ENCODE peak calls at places on chromosomes 4 and X, in eight cellular contexts. One of them, this sample, is unnamed.

GRCh38 chr4:1542516-1543320 is 136.5 kb upstream of the NKX1-1 start:
- DNase-seq in choroid plexus epithelial cell: no peak
- DNase-seq in hypothalamus: no peak
- DNase-seq in stimulated activated CD8-positive, alpha-beta memory T cell treated with anti-CD3 and anti-CD28 coated beads, Interleukin-15, amount 100 ng/mL, for 1 hour: no peak
- DNase-seq in tibial artery: no peak
- DNase-seq in amygdala: no peak
- DNase-seq in nephron progenitor cell: no peak
- DNase-seq in NCI-H1105: no peak
- DNase-seq in this sample: no peak

GRCh38 chr4:89492476-89493110 is 185.0 kb upstream of the GPRIN3 start:
- DNase-seq in choroid plexus epithelial cell: peak; percentile 89
- DNase-seq in hypothalamus: no peak
- DNase-seq in stimulated activated CD8-positive, alpha-beta memory T cell treated with anti-CD3 and anti-CD28 coated beads, Interleukin-15, amount 100 ng/mL, for 1 hour: no peak
- DNase-seq in tibial artery: no peak
- DNase-seq in amygdala: no peak
- DNase-seq in nephron progenitor cell: no peak
- DNase-seq in NCI-H1105: no peak
- DNase-seq in this sample: peak; percentile 37

GRCh38 chr4:141711211-141711610 is 74.8 kb downstream of the IL15 start:
- DNase-seq in choroid plexus epithelial cell: peak; percentile 71
- DNase-seq in hypothalamus: no peak
- DNase-seq in stimulated activated CD8-positive, alpha-beta memory T cell treated with anti-CD3 and anti-CD28 coated beads, Interleukin-15, amount 100 ng/mL, for 1 hour: no peak
- DNase-seq in tibial artery: peak; percentile 31
- DNase-seq in amygdala: no peak
- DNase-seq in nephron progenitor cell: peak; percentile 6
- DNase-seq in NCI-H1105: no peak
- DNase-seq in this sample: no peak

GRCh38 chrX:2176733-2177132 is 324.0 kb downstream of the DHRSX start:
- DNase-seq in choroid plexus epithelial cell: no peak
- DNase-seq in hypothalamus: no peak
- DNase-seq in stimulated activated CD8-positive, alpha-beta memory T cell treated with anti-CD3 and anti-CD28 coated beads, Interleukin-15, amount 100 ng/mL, for 1 hour: no peak
- DNase-seq in tibial artery: no peak
- DNase-seq in amygdala: no peak
- DNase-seq in nephron progenitor cell: no peak
- DNase-seq in NCI-H1105: no peak
- DNase-seq in this sample: no peak

GRCh38 chr4:147336252-147336651 is 144.6 kb upstream of the EDNRA start:
- DNase-seq in choroid plexus epithelial cell: no peak
- DNase-seq in hypothalamus: no peak
- DNase-seq in stimulated activated CD8-positive, alpha-beta memory T cell treated with anti-CD3 and anti-CD28 coated beads, Interleukin-15, amount 100 ng/mL, for 1 hour: no peak
- DNase-seq in tibial artery: no peak
- DNase-seq in amygdala: no peak
- DNase-seq in nephron progenitor cell: no peak
- DNase-seq in NCI-H1105: no peak
- DNase-seq in this sample: no peak

GRCh38 chr4:94605241-94605640 is 152.5 kb upstream of the BMPR1B start:
- DNase-seq in choroid plexus epithelial cell: no peak
- DNase-seq in hypothalamus: no peak
- DNase-seq in stimulated activated CD8-positive, alpha-beta memory T cell treated with anti-CD3 and anti-CD28 coated beads, Interleukin-15, amount 100 ng/mL, for 1 hour: no peak
- DNase-seq in tibial artery: no peak
- DNase-seq in amygdala: no peak
- DNase-seq in nephron progenitor cell: no peak
- DNase-seq in NCI-H1105: no peak
- DNase-seq in this sample: no peak

GRCh38 chr4:173735055-173735454 is 205.0 kb upstream of the HAND2 start:
- DNase-seq in choroid plexus epithelial cell: no peak
- DNase-seq in hypothalamus: no peak
- DNase-seq in stimulated activated CD8-positive, alpha-beta memory T cell treated with anti-CD3 and anti-CD28 coated beads, Interleukin-15, amount 100 ng/mL, for 1 hour: no peak
- DNase-seq in tibial artery: no peak
- DNase-seq in amygdala: no peak
- DNase-seq in nephron progenitor cell: no peak
- DNase-seq in NCI-H1105: no peak
- DNase-seq in this sample: peak; percentile 28

GRCh38 chrX:120136128-120136527 is 20.4 kb upstream of the RHOXF1 start:
- DNase-seq in choroid plexus epithelial cell: no peak
- DNase-seq in hypothalamus: no peak
- DNase-seq in stimulated activated CD8-positive, alpha-beta memory T cell treated with anti-CD3 and anti-CD28 coated beads, Interleukin-15, amount 100 ng/mL, for 1 hour: no peak
- DNase-seq in tibial artery: no peak
- DNase-seq in amygdala: no peak
- DNase-seq in nephron progenitor cell: no peak
- DNase-seq in NCI-H1105: no peak
- DNase-seq in this sample: no peak

GRCh38 chr4:7200801-7201200 is 8.5 kb downstream of the SORCS2 start:
- DNase-seq in choroid plexus epithelial cell: no peak
- DNase-seq in hypothalamus: no peak
- DNase-seq in stimulated activated CD8-positive, alpha-beta memory T cell treated with anti-CD3 and anti-CD28 coated beads, Interleukin-15, amount 100 ng/mL, for 1 hour: no peak
- DNase-seq in tibial artery: peak; percentile 7
- DNase-seq in amygdala: no peak
- DNase-seq in nephron progenitor cell: no peak
- DNase-seq in NCI-H1105: no peak
- DNase-seq in this sample: no peak

GRCh38 chrX:45344597-45344996 is 143.9 kb upstream of the DIPK2B start:
- DNase-seq in choroid plexus epithelial cell: peak; percentile 18
- DNase-seq in hypothalamus: no peak
- DNase-seq in stimulated activated CD8-positive, alpha-beta memory T cell treated with anti-CD3 and anti-CD28 coated beads, Interleukin-15, amount 100 ng/mL, for 1 hour: no peak
- DNase-seq in tibial artery: no peak
- DNase-seq in amygdala: no peak
- DNase-seq in nephron progenitor cell: no peak
- DNase-seq in NCI-H1105: no peak
- DNase-seq in this sample: no peak

GRCh38 chr4:126137782-126138170 is 823.0 kb downstream of the FAT4 start:
- DNase-seq in choroid plexus epithelial cell: no peak
- DNase-seq in hypothalamus: no peak
- DNase-seq in stimulated activated CD8-positive, alpha-beta memory T cell treated with anti-CD3 and anti-CD28 coated beads, Interleukin-15, amount 100 ng/mL, for 1 hour: no peak
- DNase-seq in tibial artery: no peak
- DNase-seq in amygdala: no peak
- DNase-seq in nephron progenitor cell: no peak
- DNase-seq in NCI-H1105: no peak
- DNase-seq in this sample: no peak

GRCh38 chr4:140150886-140151699 is 2.9 kb downstream of the MAML3 start:
- DNase-seq in choroid plexus epithelial cell: peak; percentile 96
- DNase-seq in hypothalamus: peak; percentile 62
- DNase-seq in stimulated activated CD8-positive, alpha-beta memory T cell treated with anti-CD3 and anti-CD28 coated beads, Interleukin-15, amount 100 ng/mL, for 1 hour: peak; percentile 38
- DNase-seq in tibial artery: peak; percentile 91
- DNase-seq in amygdala: peak; percentile 77
- DNase-seq in nephron progenitor cell: peak; percentile 80
- DNase-seq in NCI-H1105: peak; percentile 83
- DNase-seq in this sample: peak; percentile 63

GRCh38 chr4:101218346-101218745 is 129.0 kb downstream of the PPP3CA start:
- DNase-seq in choroid plexus epithelial cell: no peak
- DNase-seq in hypothalamus: no peak
- DNase-seq in stimulated activated CD8-positive, alpha-beta memory T cell treated with anti-CD3 and anti-CD28 coated beads, Interleukin-15, amount 100 ng/mL, for 1 hour: no peak
- DNase-seq in tibial artery: no peak
- DNase-seq in amygdala: no peak
- DNase-seq in nephron progenitor cell: no peak
- DNase-seq in NCI-H1105: no peak
- DNase-seq in this sample: no peak

GRCh38 chr4:84920591-84920990 is 45.9 kb downstream of the WDFY3 start:
- DNase-seq in choroid plexus epithelial cell: peak; percentile 64
- DNase-seq in hypothalamus: no peak
- DNase-seq in stimulated activated CD8-positive, alpha-beta memory T cell treated with anti-CD3 and anti-CD28 coated beads, Interleukin-15, amount 100 ng/mL, for 1 hour: no peak
- DNase-seq in tibial artery: peak; percentile 28
- DNase-seq in amygdala: no peak
- DNase-seq in nephron progenitor cell: no peak
- DNase-seq in NCI-H1105: no peak
- DNase-seq in this sample: peak; percentile 55

GRCh38 chrX:38965883-38966282 is 164.6 kb downstream of the MID1IP1 start:
- DNase-seq in choroid plexus epithelial cell: no peak
- DNase-seq in hypothalamus: no peak
- DNase-seq in stimulated activated CD8-positive, alpha-beta memory T cell treated with anti-CD3 and anti-CD28 coated beads, Interleukin-15, amount 100 ng/mL, for 1 hour: no peak
- DNase-seq in tibial artery: no peak
- DNase-seq in amygdala: peak; percentile 0
- DNase-seq in nephron progenitor cell: no peak
- DNase-seq in NCI-H1105: no peak
- DNase-seq in this sample: no peak

GRCh38 chr4:75985116-75985515 is 5.6 kb downstream of the SDAD1 start:
- DNase-seq in choroid plexus epithelial cell: peak; percentile 70
- DNase-seq in hypothalamus: no peak
- DNase-seq in stimulated activated CD8-positive, alpha-beta memory T cell treated with anti-CD3 and anti-CD28 coated beads, Interleukin-15, amount 100 ng/mL, for 1 hour: no peak
- DNase-seq in tibial artery: no peak
- DNase-seq in amygdala: no peak
- DNase-seq in nephron progenitor cell: no peak
- DNase-seq in NCI-H1105: no peak
- DNase-seq in this sample: peak; percentile 80

GRCh38 chr4:170047774-170048354 is 21.7 kb upstream of the MFAP3L start:
- DNase-seq in choroid plexus epithelial cell: peak; percentile 87
- DNase-seq in hypothalamus: peak; percentile 1
- DNase-seq in stimulated activated CD8-positive, alpha-beta memory T cell treated with anti-CD3 and anti-CD28 coated beads, Interleukin-15, amount 100 ng/mL, for 1 hour: peak; percentile 35
- DNase-seq in tibial artery: peak; percentile 33
- DNase-seq in amygdala: peak; percentile 19
- DNase-seq in nephron progenitor cell: peak; percentile 59
- DNase-seq in NCI-H1105: peak; percentile 32
- DNase-seq in this sample: no peak

GRCh38 chr4:173752610-173753009 is 222.6 kb upstream of the HAND2 start:
- DNase-seq in choroid plexus epithelial cell: peak; percentile 9
- DNase-seq in hypothalamus: no peak
- DNase-seq in stimulated activated CD8-positive, alpha-beta memory T cell treated with anti-CD3 and anti-CD28 coated beads, Interleukin-15, amount 100 ng/mL, for 1 hour: no peak
- DNase-seq in tibial artery: no peak
- DNase-seq in amygdala: no peak
- DNase-seq in nephron progenitor cell: peak; percentile 61
- DNase-seq in NCI-H1105: no peak
- DNase-seq in this sample: no peak

GRCh38 chr4:89994176-89994873 is 99.7 kb downstream of the MMRN1 start:
- DNase-seq in choroid plexus epithelial cell: no peak
- DNase-seq in hypothalamus: no peak
- DNase-seq in stimulated activated CD8-positive, alpha-beta memory T cell treated with anti-CD3 and anti-CD28 coated beads, Interleukin-15, amount 100 ng/mL, for 1 hour: no peak
- DNase-seq in tibial artery: no peak
- DNase-seq in amygdala: no peak
- DNase-seq in nephron progenitor cell: no peak
- DNase-seq in NCI-H1105: no peak
- DNase-seq in this sample: peak; percentile 12

GRCh38 chrX:2572740-2573139 is 72.0 kb upstream of the DHRSX start:
- DNase-seq in choroid plexus epithelial cell: peak; percentile 80
- DNase-seq in hypothalamus: no peak
- DNase-seq in stimulated activated CD8-positive, alpha-beta memory T cell treated with anti-CD3 and anti-CD28 coated beads, Interleukin-15, amount 100 ng/mL, for 1 hour: no peak
- DNase-seq in tibial artery: no peak
- DNase-seq in amygdala: no peak
- DNase-seq in nephron progenitor cell: no peak
- DNase-seq in NCI-H1105: no peak
- DNase-seq in this sample: peak; percentile 39

GRCh38 chr4:82017680-82018079 is 356.1 kb downstream of the HNRNPD start:
- DNase-seq in choroid plexus epithelial cell: peak; percentile 19
- DNase-seq in hypothalamus: no peak
- DNase-seq in stimulated activated CD8-positive, alpha-beta memory T cell treated with anti-CD3 and anti-CD28 coated beads, Interleukin-15, amount 100 ng/mL, for 1 hour: no peak
- DNase-seq in tibial artery: no peak
- DNase-seq in amygdala: no peak
- DNase-seq in nephron progenitor cell: peak; percentile 42
- DNase-seq in NCI-H1105: no peak
- DNase-seq in this sample: no peak

GRCh38 chr4:101321481-101322042 is 25.8 kb downstream of the PPP3CA start:
- DNase-seq in choroid plexus epithelial cell: no peak
- DNase-seq in hypothalamus: no peak
- DNase-seq in stimulated activated CD8-positive, alpha-beta memory T cell treated with anti-CD3 and anti-CD28 coated beads, Interleukin-15, amount 100 ng/mL, for 1 hour: no peak
- DNase-seq in tibial artery: no peak
- DNase-seq in amygdala: no peak
- DNase-seq in nephron progenitor cell: no peak
- DNase-seq in NCI-H1105: no peak
- DNase-seq in this sample: no peak

GRCh38 chr4:119725688-119726330 is 97.2 kb upstream of the PDE5A start:
- DNase-seq in choroid plexus epithelial cell: peak; percentile 33
- DNase-seq in hypothalamus: no peak
- DNase-seq in stimulated activated CD8-positive, alpha-beta memory T cell treated with anti-CD3 and anti-CD28 coated beads, Interleukin-15, amount 100 ng/mL, for 1 hour: no peak
- DNase-seq in tibial artery: no peak
- DNase-seq in amygdala: no peak
- DNase-seq in nephron progenitor cell: no peak
- DNase-seq in NCI-H1105: no peak
- DNase-seq in this sample: no peak

GRCh38 chr4:54539500-54540029 is 118.2 kb upstream of the KIT start:
- DNase-seq in choroid plexus epithelial cell: peak; percentile 26
- DNase-seq in hypothalamus: peak; percentile 9
- DNase-seq in stimulated activated CD8-positive, alpha-beta memory T cell treated with anti-CD3 and anti-CD28 coated beads, Interleukin-15, amount 100 ng/mL, for 1 hour: no peak
- DNase-seq in tibial artery: peak; percentile 32
- DNase-seq in amygdala: peak; percentile 21
- DNase-seq in nephron progenitor cell: peak; percentile 86
- DNase-seq in NCI-H1105: no peak
- DNase-seq in this sample: no peak

GRCh38 chr4:158111241-158111640 is 61.6 kb downstream of the GASK1B start:
- DNase-seq in choroid plexus epithelial cell: peak; percentile 38
- DNase-seq in hypothalamus: no peak
- DNase-seq in stimulated activated CD8-positive, alpha-beta memory T cell treated with anti-CD3 and anti-CD28 coated beads, Interleukin-15, amount 100 ng/mL, for 1 hour: no peak
- DNase-seq in tibial artery: no peak
- DNase-seq in amygdala: no peak
- DNase-seq in nephron progenitor cell: no peak
- DNase-seq in NCI-H1105: no peak
- DNase-seq in this sample: no peak

GRCh38 chr4:123676550-123677229 is 280.1 kb downstream of the SPRY1 start:
- DNase-seq in choroid plexus epithelial cell: no peak
- DNase-seq in hypothalamus: no peak
- DNase-seq in stimulated activated CD8-positive, alpha-beta memory T cell treated with anti-CD3 and anti-CD28 coated beads, Interleukin-15, amount 100 ng/mL, for 1 hour: no peak
- DNase-seq in tibial artery: no peak
- DNase-seq in amygdala: no peak
- DNase-seq in nephron progenitor cell: no peak
- DNase-seq in NCI-H1105: peak; percentile 52
- DNase-seq in this sample: no peak

GRCh38 chr4:120659626-120660170 is 262.8 kb downstream of the PRDM5 start:
- DNase-seq in choroid plexus epithelial cell: no peak
- DNase-seq in hypothalamus: no peak
- DNase-seq in stimulated activated CD8-positive, alpha-beta memory T cell treated with anti-CD3 and anti-CD28 coated beads, Interleukin-15, amount 100 ng/mL, for 1 hour: no peak
- DNase-seq in tibial artery: no peak
- DNase-seq in amygdala: no peak
- DNase-seq in nephron progenitor cell: no peak
- DNase-seq in NCI-H1105: no peak
- DNase-seq in this sample: no peak

GRCh38 chr4:98586231-98586630 is 72.2 kb downstream of the TSPAN5 start:
- DNase-seq in choroid plexus epithelial cell: no peak
- DNase-seq in hypothalamus: no peak
- DNase-seq in stimulated activated CD8-positive, alpha-beta memory T cell treated with anti-CD3 and anti-CD28 coated beads, Interleukin-15, amount 100 ng/mL, for 1 hour: no peak
- DNase-seq in tibial artery: no peak
- DNase-seq in amygdala: no peak
- DNase-seq in nephron progenitor cell: no peak
- DNase-seq in NCI-H1105: no peak
- DNase-seq in this sample: no peak

GRCh38 chr4:100248476-100248875 is 58.2 kb upstream of the DDIT4L start:
- DNase-seq in choroid plexus epithelial cell: no peak
- DNase-seq in hypothalamus: no peak
- DNase-seq in stimulated activated CD8-positive, alpha-beta memory T cell treated with anti-CD3 and anti-CD28 coated beads, Interleukin-15, amount 100 ng/mL, for 1 hour: no peak
- DNase-seq in tibial artery: no peak
- DNase-seq in amygdala: no peak
- DNase-seq in nephron progenitor cell: no peak
- DNase-seq in NCI-H1105: no peak
- DNase-seq in this sample: no peak

GRCh38 chr4:186485621-186486062 is 69.7 kb downstream of the MTNR1A start:
- DNase-seq in choroid plexus epithelial cell: no peak
- DNase-seq in hypothalamus: peak; percentile 3
- DNase-seq in stimulated activated CD8-positive, alpha-beta memory T cell treated with anti-CD3 and anti-CD28 coated beads, Interleukin-15, amount 100 ng/mL, for 1 hour: no peak
- DNase-seq in tibial artery: no peak
- DNase-seq in amygdala: peak; percentile 68
- DNase-seq in nephron progenitor cell: peak; percentile 5
- DNase-seq in NCI-H1105: peak; percentile 6
- DNase-seq in this sample: no peak

GRCh38 chr4:110195561-110196205 is 2.7 kb downstream of the ELOVL6 start:
- DNase-seq in choroid plexus epithelial cell: peak; percentile 29
- DNase-seq in hypothalamus: no peak
- DNase-seq in stimulated activated CD8-positive, alpha-beta memory T cell treated with anti-CD3 and anti-CD28 coated beads, Interleukin-15, amount 100 ng/mL, for 1 hour: no peak
- DNase-seq in tibial artery: no peak
- DNase-seq in amygdala: no peak
- DNase-seq in nephron progenitor cell: no peak
- DNase-seq in NCI-H1105: no peak
- DNase-seq in this sample: peak; percentile 73

This sample was measured in foreskin keratinocyte.